ENCODE peak calls at places on chromosomes 16 and 17, in five cellular contexts. P, Q, G, V and Y are unnamed samples.

GRCh38 chr17:38452719-38453118 is 24.5 kb downstream of the ARHGAP23 start:
- DNase-seq in P (no peak), Q (no peak), G (no peak), V (no peak), Y (no peak)

GRCh38 chr17:76469076-76469990 is 1.9 kb downstream of the AANAT start:
- DNase-seq in P (peak; percentile 46), Q (no peak), G (no peak), V (no peak), Y (no peak)

GRCh38 chr17:50689251-50689650 is 18.5 kb downstream of the ANKRD40 start:
- DNase-seq in P (no peak), Q (no peak), G (no peak), V (peak; percentile 66), Y (peak; percentile 14)

GRCh38 chr16:10923146-10923649 is 19.1 kb downstream of the DEXI start:
- DNase-seq in P (no peak), Q (no peak), G (no peak), V (no peak), Y (no peak)

GRCh38 chr17:78991017-78991783 is 11.5 kb upstream of the LGALS3BP start:
- DNase-seq in P (no peak), Q (no peak), G (no peak), V (no peak), Y (no peak)

GRCh38 chr16:1532081-1532760 is 1.2 kb upstream of the TMEM204 start:
- DNase-seq in P (peak; percentile 95), Q (peak; percentile 52), G (no peak), V (no peak), Y (no peak)

GRCh38 chr17:17507465-17508011 is 11.3 kb upstream of the RASD1 start:
- DNase-seq in P (no peak), Q (no peak), G (no peak), V (no peak), Y (no peak)

GRCh38 chr16:62283-62682 is 8.7 kb downstream of the SNRNP25 start:
- DNase-seq in P (peak; percentile 42), Q (no peak), G (no peak), V (no peak), Y (no peak)

GRCh38 chr16:57734308-57734924 is 1.2 kb upstream of the KATNB1 start:
- DNase-seq in P (no peak), Q (no peak), G (no peak), V (no peak), Y (no peak)

GRCh38 chr17:4721203-4722135 is 9.8 kb upstream of the MED11 start:
- DNase-seq in P (no peak), Q (peak; percentile 78), G (no peak), V (peak; percentile 80), Y (peak; percentile 45)

GRCh38 chr17:8221663-8222379 is 11.4 kb upstream of the AURKB start:
- DNase-seq in P (peak; percentile 91), Q (peak; percentile 90), G (peak; percentile 38), V (peak; percentile 89), Y (peak; percentile 91)

GRCh38 chr16:48358419-48358818 is 26.8 kb downstream of the SIAH1 start:
- DNase-seq in P (no peak), Q (no peak), G (no peak), V (no peak), Y (no peak)

GRCh38 chr16:58466396-58466795 is 33.5 kb upstream of the NDRG4 start:
- DNase-seq in P (no peak), Q (no peak), G (no peak), V (no peak), Y (no peak)

GRCh38 chr16:10992797-10993196 is 48.4 kb downstream of the CLEC16A start:
- DNase-seq in P (no peak), Q (peak; percentile 25), G (no peak), V (peak; percentile 93), Y (peak; percentile 90)

GRCh38 chr17:70622382-70623260 is 453.3 kb downstream of the KCNJ2 start:
- DNase-seq in P (peak; percentile 62), Q (peak; percentile 67), G (no peak), V (peak; percentile 18), Y (peak; percentile 15)

GRCh38 chr16:17019366-17019765 is 451.4 kb downstream of the XYLT1 start:
- DNase-seq in P (no peak), Q (no peak), G (no peak), V (no peak), Y (no peak)

GRCh38 chr16:59339871-59340270 is 605.8 kb upstream of the GOT2 start:
- DNase-seq in P (no peak), Q (no peak), G (no peak), V (no peak), Y (no peak)

GRCh38 chr16:8908779-8909468 is 26.8 kb downstream of the LITAFD start:
- DNase-seq in P (no peak), Q (no peak), G (no peak), V (no peak), Y (no peak)

GRCh38 chr16:3467182-3467581 is 23.7 kb downstream of the NAA60 start:
- DNase-seq in P (no peak), Q (no peak), G (no peak), V (no peak), Y (no peak)

GRCh38 chr16:7004266-7004665 is 328.4 kb upstream of the RBFOX1 start:
- DNase-seq in P (no peak), Q (no peak), G (no peak), V (no peak), Y (no peak)

GRCh38 chr17:59167571-59168001 is 12.0 kb downstream of the PRR11 start:
- DNase-seq in P (no peak), Q (no peak), G (no peak), V (peak; percentile 59), Y (peak; percentile 56)

GRCh38 chr17:68396226-68396780 is 61.0 kb downstream of the WIPI1 start:
- DNase-seq in P (no peak), Q (no peak), G (no peak), V (no peak), Y (no peak)

GRCh38 chr17:18106211-18106610 is 2.3 kb upstream of the MYO15A start:
- DNase-seq in P (no peak), Q (no peak), G (no peak), V (no peak), Y (no peak)

GRCh38 chr17:4329838-4330237 is 36.6 kb downstream of the UBE2G1 start:
- DNase-seq in P (no peak), Q (no peak), G (peak; percentile 78), V (peak; percentile 99), Y (peak; percentile 89)

DNA sequence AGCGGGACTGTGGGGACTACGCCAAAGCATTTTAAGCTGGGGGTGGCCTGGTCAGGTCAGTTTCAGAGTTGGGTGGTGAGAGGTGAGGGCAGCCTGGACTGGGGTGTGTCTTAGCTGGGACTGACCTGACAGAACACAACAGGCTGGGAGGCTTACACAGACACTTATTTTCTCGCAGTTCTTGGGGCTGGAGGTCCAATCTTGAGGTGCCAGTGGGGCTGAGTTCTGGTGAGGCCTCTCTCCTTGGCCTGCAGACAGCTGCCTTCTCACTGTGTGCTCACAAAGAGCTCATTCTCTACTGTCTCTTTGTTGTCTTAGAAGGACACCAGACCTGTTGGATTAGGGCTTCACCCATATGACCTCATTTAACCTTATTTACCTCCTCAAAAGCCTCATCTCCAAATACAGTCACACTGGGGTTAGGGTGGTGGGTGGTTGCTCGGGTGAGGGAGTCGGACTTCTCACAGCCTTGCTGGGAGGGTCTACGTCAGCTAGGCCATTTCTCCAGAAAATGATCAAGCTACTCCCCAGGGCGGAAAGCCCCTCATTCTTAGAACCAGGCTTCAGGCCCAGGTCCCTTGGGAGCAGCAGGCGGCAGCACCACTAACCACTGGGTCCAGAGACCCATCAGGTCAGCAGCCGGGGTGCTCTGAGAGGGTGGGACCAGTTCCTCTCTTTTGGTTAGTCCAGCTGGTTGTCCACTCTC is 149.3 kb downstream of the RAB11FIP4 start:
- DNase-seq in P (no peak), Q (no peak), G (no peak), V (no peak), Y (no peak)
- TF ChIP-seq CTCF in P (no peak), Q (no peak), G (no peak), V (no peak), Y (no peak)

DNA sequence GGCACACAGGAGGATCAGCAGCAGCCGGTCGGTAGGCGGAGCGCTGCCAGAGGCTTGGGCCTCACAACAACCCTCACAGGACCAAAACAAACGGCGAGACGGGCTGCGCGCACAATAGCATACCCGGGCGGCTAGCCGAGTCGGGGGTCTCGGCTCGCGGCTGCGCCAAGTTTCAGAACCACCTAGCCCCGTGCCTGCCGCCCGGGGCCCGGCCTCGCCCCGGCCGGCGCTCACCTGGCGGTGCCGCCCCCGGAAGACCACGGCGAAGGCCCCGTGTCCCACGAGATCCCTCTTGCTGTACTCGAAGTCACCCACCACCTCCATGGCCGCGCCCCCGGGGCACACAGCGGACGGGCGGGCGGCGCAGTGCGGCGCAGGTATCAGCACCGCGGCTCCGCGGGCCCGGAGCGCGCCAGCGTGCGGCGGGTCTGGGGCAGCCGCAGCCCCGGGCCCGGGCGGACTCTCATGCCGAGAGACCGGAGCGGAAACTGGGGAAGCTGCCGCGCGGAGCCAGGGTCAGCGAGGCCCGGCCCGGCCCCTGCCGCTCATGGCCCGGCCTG is 562 bp downstream of the ULK2 start:
- DNase-seq in P (peak; percentile 78), Q (peak; percentile 22), G (no peak), V (peak; percentile 54), Y (peak; percentile 29)
- TF ChIP-seq CTCF in P (no peak), Q (peak; percentile 22), G (peak; percentile 55), V (peak; percentile 31), Y (peak; percentile 66)

GRCh38 chr16:87384162-87384999 is 805 bp upstream of the FBXO31 start:
- DNase-seq in P (peak; percentile 81), Q (peak; percentile 65), G (no peak), V (no peak), Y (no peak)
- TF ChIP-seq CTCF in P (no peak), Q (no peak), G (no peak), V (no peak), Y (no peak)

GRCh38 chr16:89246383-89246902 is 28.9 kb downstream of the ZNF778 start:
- DNase-seq in P (no peak), Q (no peak), G (no peak), V (no peak), Y (no peak)
- TF ChIP-seq CTCF in P (no peak), Q (no peak), G (peak; percentile 2), V (no peak), Y (peak; percentile 27)

DNA sequence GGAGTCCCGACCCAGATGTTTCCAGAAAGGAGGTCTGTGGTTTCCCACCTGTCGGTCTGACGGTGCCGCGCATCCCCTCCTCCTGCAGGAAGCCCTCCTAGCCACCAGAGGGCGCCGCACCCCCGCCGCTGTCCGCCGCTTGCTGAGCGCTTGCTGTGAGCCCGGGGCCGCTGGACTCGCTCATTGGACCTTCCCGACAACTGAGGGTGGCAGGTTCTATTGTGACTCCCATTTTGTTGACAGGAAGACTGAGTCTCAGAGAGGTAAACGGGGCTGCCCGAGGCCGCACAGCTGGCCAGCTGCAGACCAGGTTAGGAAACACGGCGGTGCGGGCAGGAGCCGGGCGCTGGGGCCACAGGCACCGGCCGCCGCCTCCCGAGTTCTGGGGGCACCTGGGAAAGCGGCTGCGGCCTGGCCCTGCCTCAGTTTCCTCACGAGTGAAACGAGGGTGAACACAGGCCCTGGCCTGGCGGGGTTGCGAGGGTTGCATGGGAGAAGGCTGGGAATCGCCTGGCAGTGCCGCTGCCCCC is 191.1 kb upstream of the CIBAR2 start:
- DNase-seq in P (peak; percentile 84), Q (peak; percentile 71), G (no peak), V (no peak), Y (no peak)
- TF ChIP-seq CTCF in P (peak; percentile 65), Q (peak; percentile 95), G (peak; percentile 96), V (peak; percentile 45), Y (peak; percentile 91)